ENCODE peak calls at places on chromosomes 16 and 17, in ten cellular contexts. One of them, this sample, is unnamed.

GRCh38 chr16:89006036-89006752 is 29.2 kb upstream of the CBFA2T3 start:
- DNase-seq in tibial nerve: no peak
- DNase-seq in epithelial cell of esophagus: no peak
- DNase-seq in OCI-M1: no peak
- DNase-seq in activated T-helper 9 cell treated with anti-CD3 and anti-CD28 coated beads, Interleukin-2, amount 50 U/mL, for 16 hours: no peak
- DNase-seq in SK-N-SH: peak
- DNase-seq in NCI-H1092 treated with DMSO at 0.1 percent for 48 hours: no peak
- DNase-seq in NCI-H1694: no peak
- DNase-seq in DMS153: no peak
- DNase-seq in spleen: peak
- DNase-seq in this sample: no peak

GRCh38 chr16:81280393-81280792 is 34.4 kb upstream of the GAN start:
- DNase-seq in SK-N-SH: no peak
- DNase-seq in NCI-H1694: no peak
- DNase-seq in tibial nerve: no peak
- DNase-seq in spleen: no peak
- DNase-seq in DMS153: no peak
- DNase-seq in activated T-helper 9 cell treated with anti-CD3 and anti-CD28 coated beads, Interleukin-2, amount 50 U/mL, for 16 hours: no peak
- DNase-seq in OCI-M1: no peak
- DNase-seq in epithelial cell of esophagus: peak
- DNase-seq in NCI-H1092 treated with DMSO at 0.1 percent for 48 hours: no peak
- DNase-seq in this sample: no peak

GRCh38 chr17:74471341-74471740 is 4.9 kb downstream of the CD300A start:
- DNase-seq in tibial nerve: no peak
- DNase-seq in NCI-H1092 treated with DMSO at 0.1 percent for 48 hours: no peak
- DNase-seq in epithelial cell of esophagus: no peak
- DNase-seq in activated T-helper 9 cell treated with anti-CD3 and anti-CD28 coated beads, Interleukin-2, amount 50 U/mL, for 16 hours: no peak
- DNase-seq in SK-N-SH: no peak
- DNase-seq in spleen: no peak
- DNase-seq in NCI-H1694: no peak
- DNase-seq in DMS153: no peak
- DNase-seq in OCI-M1: no peak
- DNase-seq in this sample: no peak

GRCh38 chr16:74249281-74249680 is 47.3 kb upstream of the PSMD7 start:
- DNase-seq in SK-N-SH: no peak
- DNase-seq in NCI-H1694: no peak
- DNase-seq in OCI-M1: no peak
- DNase-seq in epithelial cell of esophagus: no peak
- DNase-seq in NCI-H1092 treated with DMSO at 0.1 percent for 48 hours: peak
- DNase-seq in DMS153: no peak
- DNase-seq in tibial nerve: no peak
- DNase-seq in spleen: no peak
- DNase-seq in activated T-helper 9 cell treated with anti-CD3 and anti-CD28 coated beads, Interleukin-2, amount 50 U/mL, for 16 hours: no peak
- DNase-seq in this sample: no peak

GRCh38 chr16:77581706-77582105 is 140.6 kb upstream of the NUDT7 start:
- DNase-seq in epithelial cell of esophagus: no peak
- DNase-seq in OCI-M1: no peak
- DNase-seq in tibial nerve: no peak
- DNase-seq in SK-N-SH: no peak
- DNase-seq in activated T-helper 9 cell treated with anti-CD3 and anti-CD28 coated beads, Interleukin-2, amount 50 U/mL, for 16 hours: no peak
- DNase-seq in spleen: no peak
- DNase-seq in NCI-H1092 treated with DMSO at 0.1 percent for 48 hours: no peak
- DNase-seq in DMS153: no peak
- DNase-seq in NCI-H1694: no peak
- DNase-seq in this sample: no peak

GRCh38 chr17:17467021-17467420 is 9.8 kb upstream of the MED9 start:
- DNase-seq in SK-N-SH: no peak
- DNase-seq in OCI-M1: no peak
- DNase-seq in activated T-helper 9 cell treated with anti-CD3 and anti-CD28 coated beads, Interleukin-2, amount 50 U/mL, for 16 hours: no peak
- DNase-seq in epithelial cell of esophagus: no peak
- DNase-seq in DMS153: no peak
- DNase-seq in NCI-H1092 treated with DMSO at 0.1 percent for 48 hours: no peak
- DNase-seq in spleen: no peak
- DNase-seq in tibial nerve: no peak
- DNase-seq in NCI-H1694: peak
- DNase-seq in this sample: no peak

GRCh38 chr17:66763056-66763455 is 71.9 kb upstream of the CACNG5 start:
- DNase-seq in tibial nerve: no peak
- DNase-seq in NCI-H1092 treated with DMSO at 0.1 percent for 48 hours: no peak
- DNase-seq in DMS153: no peak
- DNase-seq in OCI-M1: no peak
- DNase-seq in spleen: no peak
- DNase-seq in activated T-helper 9 cell treated with anti-CD3 and anti-CD28 coated beads, Interleukin-2, amount 50 U/mL, for 16 hours: no peak
- DNase-seq in NCI-H1694: no peak
- DNase-seq in SK-N-SH: no peak
- DNase-seq in epithelial cell of esophagus: no peak
- DNase-seq in this sample: no peak

GRCh38 chr17:17835415-17836249 is 1.2 kb downstream of the SREBF1 start:
- DNase-seq in OCI-M1: no peak
- DNase-seq in tibial nerve: no peak
- DNase-seq in NCI-H1092 treated with DMSO at 0.1 percent for 48 hours: no peak
- DNase-seq in DMS153: no peak
- DNase-seq in spleen: no peak
- DNase-seq in SK-N-SH: no peak
- DNase-seq in activated T-helper 9 cell treated with anti-CD3 and anti-CD28 coated beads, Interleukin-2, amount 50 U/mL, for 16 hours: no peak
- DNase-seq in epithelial cell of esophagus: no peak
- DNase-seq in NCI-H1694: no peak
- DNase-seq in this sample: no peak

GRCh38 chr17:56424543-56425044 is 168.9 kb upstream of the NOG start:
- DNase-seq in epithelial cell of esophagus: no peak
- DNase-seq in tibial nerve: no peak
- DNase-seq in spleen: no peak
- DNase-seq in activated T-helper 9 cell treated with anti-CD3 and anti-CD28 coated beads, Interleukin-2, amount 50 U/mL, for 16 hours: no peak
- DNase-seq in NCI-H1694: no peak
- DNase-seq in DMS153: no peak
- DNase-seq in NCI-H1092 treated with DMSO at 0.1 percent for 48 hours: no peak
- DNase-seq in SK-N-SH: no peak
- DNase-seq in OCI-M1: no peak
- DNase-seq in this sample: no peak

GRCh38 chr16:87432330-87432915 is 40.3 kb downstream of the MAP1LC3B start:
- DNase-seq in spleen: no peak
- DNase-seq in OCI-M1: no peak
- DNase-seq in NCI-H1694: no peak
- DNase-seq in DMS153: no peak
- DNase-seq in tibial nerve: no peak
- DNase-seq in SK-N-SH: no peak
- DNase-seq in epithelial cell of esophagus: no peak
- DNase-seq in NCI-H1092 treated with DMSO at 0.1 percent for 48 hours: no peak
- DNase-seq in activated T-helper 9 cell treated with anti-CD3 and anti-CD28 coated beads, Interleukin-2, amount 50 U/mL, for 16 hours: no peak
- DNase-seq in this sample: no peak

GRCh38 chr17:40168262-40168832 is 8.9 kb upstream of the RAPGEFL1 start:
- DNase-seq in epithelial cell of esophagus: peak
- DNase-seq in OCI-M1: peak
- DNase-seq in NCI-H1694: peak
- DNase-seq in activated T-helper 9 cell treated with anti-CD3 and anti-CD28 coated beads, Interleukin-2, amount 50 U/mL, for 16 hours: no peak
- DNase-seq in DMS153: peak
- DNase-seq in spleen: no peak
- DNase-seq in NCI-H1092 treated with DMSO at 0.1 percent for 48 hours: peak
- DNase-seq in SK-N-SH: peak
- DNase-seq in tibial nerve: peak
- DNase-seq in this sample: peak

GRCh38 chr16:23252310-23252709 is 49.8 kb upstream of the SCNN1B start:
- DNase-seq in activated T-helper 9 cell treated with anti-CD3 and anti-CD28 coated beads, Interleukin-2, amount 50 U/mL, for 16 hours: no peak
- DNase-seq in SK-N-SH: no peak
- DNase-seq in epithelial cell of esophagus: no peak
- DNase-seq in NCI-H1092 treated with DMSO at 0.1 percent for 48 hours: no peak
- DNase-seq in spleen: no peak
- DNase-seq in DMS153: no peak
- DNase-seq in NCI-H1694: no peak
- DNase-seq in tibial nerve: no peak
- DNase-seq in OCI-M1: no peak
- DNase-seq in this sample: no peak

GRCh38 chr17:9021158-9021984 is at the start of gene NTN1:
- DNase-seq in tibial nerve: peak
- DNase-seq in NCI-H1694: peak
- DNase-seq in OCI-M1: peak
- DNase-seq in DMS153: no peak
- DNase-seq in activated T-helper 9 cell treated with anti-CD3 and anti-CD28 coated beads, Interleukin-2, amount 50 U/mL, for 16 hours: peak
- DNase-seq in spleen: peak
- DNase-seq in NCI-H1092 treated with DMSO at 0.1 percent for 48 hours: no peak
- DNase-seq in SK-N-SH: peak
- DNase-seq in epithelial cell of esophagus: peak
- DNase-seq in this sample: peak

GRCh38 chr17:68006797-68007196 is 10.5 kb upstream of the C17orf58 start:
- DNase-seq in activated T-helper 9 cell treated with anti-CD3 and anti-CD28 coated beads, Interleukin-2, amount 50 U/mL, for 16 hours: no peak
- DNase-seq in OCI-M1: no peak
- DNase-seq in SK-N-SH: no peak
- DNase-seq in DMS153: no peak
- DNase-seq in tibial nerve: no peak
- DNase-seq in NCI-H1694: no peak
- DNase-seq in epithelial cell of esophagus: no peak
- DNase-seq in NCI-H1092 treated with DMSO at 0.1 percent for 48 hours: no peak
- DNase-seq in spleen: peak
- DNase-seq in this sample: no peak

GRCh38 chr17:73118876-73119485 is 26.5 kb upstream of the SLC39A11 start:
- DNase-seq in NCI-H1694: peak
- DNase-seq in SK-N-SH: peak
- DNase-seq in activated T-helper 9 cell treated with anti-CD3 and anti-CD28 coated beads, Interleukin-2, amount 50 U/mL, for 16 hours: no peak
- DNase-seq in DMS153: peak
- DNase-seq in spleen: no peak
- DNase-seq in epithelial cell of esophagus: no peak
- DNase-seq in NCI-H1092 treated with DMSO at 0.1 percent for 48 hours: peak
- DNase-seq in OCI-M1: no peak
- DNase-seq in tibial nerve: no peak
- DNase-seq in this sample: no peak

GRCh38 chr16:21301168-21301894 is 23.2 kb upstream of the CRYM start:
- DNase-seq in epithelial cell of esophagus: peak
- DNase-seq in OCI-M1: peak
- DNase-seq in activated T-helper 9 cell treated with anti-CD3 and anti-CD28 coated beads, Interleukin-2, amount 50 U/mL, for 16 hours: peak
- DNase-seq in NCI-H1694: peak
- DNase-seq in NCI-H1092 treated with DMSO at 0.1 percent for 48 hours: peak
- DNase-seq in DMS153: peak
- DNase-seq in tibial nerve: peak
- DNase-seq in SK-N-SH: peak
- DNase-seq in spleen: peak
- DNase-seq in this sample: peak

GRCh38 chr17:40268141-40268712 is 19.5 kb upstream of the CDC6 start:
- DNase-seq in tibial nerve: no peak
- DNase-seq in DMS153: no peak
- DNase-seq in SK-N-SH: no peak
- DNase-seq in activated T-helper 9 cell treated with anti-CD3 and anti-CD28 coated beads, Interleukin-2, amount 50 U/mL, for 16 hours: no peak
- DNase-seq in spleen: no peak
- DNase-seq in epithelial cell of esophagus: no peak
- DNase-seq in NCI-H1092 treated with DMSO at 0.1 percent for 48 hours: no peak
- DNase-seq in NCI-H1694: no peak
- DNase-seq in OCI-M1: no peak
- DNase-seq in this sample: no peak

GRCh38 chr17:83198366-83199341 is 119.2 kb downstream of the METRNL start:
- DNase-seq in NCI-H1694: no peak
- DNase-seq in tibial nerve: peak
- DNase-seq in SK-N-SH: no peak
- DNase-seq in NCI-H1092 treated with DMSO at 0.1 percent for 48 hours: no peak
- DNase-seq in epithelial cell of esophagus: no peak
- DNase-seq in DMS153: no peak
- DNase-seq in spleen: peak
- DNase-seq in OCI-M1: no peak
- DNase-seq in activated T-helper 9 cell treated with anti-CD3 and anti-CD28 coated beads, Interleukin-2, amount 50 U/mL, for 16 hours: no peak
- DNase-seq in this sample: no peak

GRCh38 chr16:88345031-88345942 is 37.5 kb upstream of the ZNF469 start:
- DNase-seq in NCI-H1694: no peak
- DNase-seq in OCI-M1: no peak
- DNase-seq in spleen: no peak
- DNase-seq in epithelial cell of esophagus: no peak
- DNase-seq in tibial nerve: no peak
- DNase-seq in activated T-helper 9 cell treated with anti-CD3 and anti-CD28 coated beads, Interleukin-2, amount 50 U/mL, for 16 hours: no peak
- DNase-seq in SK-N-SH: peak
- DNase-seq in NCI-H1092 treated with DMSO at 0.1 percent for 48 hours: no peak
- DNase-seq in DMS153: no peak
- DNase-seq in this sample: no peak

GRCh38 chr17:82497483-82498405 is 21.8 kb upstream of the FOXK2 start:
- DNase-seq in NCI-H1694: no peak
- DNase-seq in NCI-H1092 treated with DMSO at 0.1 percent for 48 hours: peak
- DNase-seq in SK-N-SH: no peak
- DNase-seq in tibial nerve: peak
- DNase-seq in activated T-helper 9 cell treated with anti-CD3 and anti-CD28 coated beads, Interleukin-2, amount 50 U/mL, for 16 hours: peak
- DNase-seq in OCI-M1: peak
- DNase-seq in DMS153: peak
- DNase-seq in epithelial cell of esophagus: peak
- DNase-seq in spleen: peak
- DNase-seq in this sample: peak

GRCh38 chr17:49519781-49520180 is 24.7 kb downstream of the NGFR start:
- DNase-seq in activated T-helper 9 cell treated with anti-CD3 and anti-CD28 coated beads, Interleukin-2, amount 50 U/mL, for 16 hours: no peak
- DNase-seq in epithelial cell of esophagus: no peak
- DNase-seq in DMS153: no peak
- DNase-seq in NCI-H1092 treated with DMSO at 0.1 percent for 48 hours: no peak
- DNase-seq in spleen: no peak
- DNase-seq in SK-N-SH: peak
- DNase-seq in NCI-H1694: peak
- DNase-seq in OCI-M1: no peak
- DNase-seq in tibial nerve: peak
- DNase-seq in this sample: no peak

GRCh38 chr17:79012563-79013134 is 3.1 kb upstream of the CANT1 start:
- DNase-seq in SK-N-SH: no peak
- DNase-seq in tibial nerve: no peak
- DNase-seq in spleen: no peak
- DNase-seq in activated T-helper 9 cell treated with anti-CD3 and anti-CD28 coated beads, Interleukin-2, amount 50 U/mL, for 16 hours: no peak
- DNase-seq in OCI-M1: no peak
- DNase-seq in DMS153: no peak
- DNase-seq in NCI-H1092 treated with DMSO at 0.1 percent for 48 hours: no peak
- DNase-seq in epithelial cell of esophagus: no peak
- DNase-seq in NCI-H1694: no peak
- DNase-seq in this sample: no peak

GRCh38 chr17:79211061-79211770 is 136.6 kb downstream of the ENGASE start:
- DNase-seq in OCI-M1: no peak
- DNase-seq in DMS153: no peak
- DNase-seq in activated T-helper 9 cell treated with anti-CD3 and anti-CD28 coated beads, Interleukin-2, amount 50 U/mL, for 16 hours: no peak
- DNase-seq in epithelial cell of esophagus: no peak
- DNase-seq in spleen: no peak
- DNase-seq in SK-N-SH: no peak
- DNase-seq in NCI-H1694: no peak
- DNase-seq in tibial nerve: no peak
- DNase-seq in NCI-H1092 treated with DMSO at 0.1 percent for 48 hours: no peak
- DNase-seq in this sample: no peak

GRCh38 chr16:73083271-73083670 is 35.3 kb upstream of the ZFHX3 start:
- DNase-seq in spleen: no peak
- DNase-seq in epithelial cell of esophagus: no peak
- DNase-seq in tibial nerve: no peak
- DNase-seq in DMS153: no peak
- DNase-seq in NCI-H1694: no peak
- DNase-seq in NCI-H1092 treated with DMSO at 0.1 percent for 48 hours: no peak
- DNase-seq in OCI-M1: no peak
- DNase-seq in SK-N-SH: no peak
- DNase-seq in activated T-helper 9 cell treated with anti-CD3 and anti-CD28 coated beads, Interleukin-2, amount 50 U/mL, for 16 hours: no peak
- DNase-seq in this sample: no peak

GRCh38 chr17:80964859-80965580 is 26.6 kb upstream of the CHMP6 start:
- DNase-seq in DMS153: no peak
- DNase-seq in tibial nerve: no peak
- DNase-seq in OCI-M1: no peak
- DNase-seq in NCI-H1092 treated with DMSO at 0.1 percent for 48 hours: no peak
- DNase-seq in SK-N-SH: no peak
- DNase-seq in activated T-helper 9 cell treated with anti-CD3 and anti-CD28 coated beads, Interleukin-2, amount 50 U/mL, for 16 hours: no peak
- DNase-seq in spleen: peak
- DNase-seq in epithelial cell of esophagus: no peak
- DNase-seq in NCI-H1694: no peak
- DNase-seq in this sample: peak

GRCh38 chr16:8866884-8867482 is 1.8 kb downstream of the CARHSP1 start:
- DNase-seq in SK-N-SH: no peak
- DNase-seq in activated T-helper 9 cell treated with anti-CD3 and anti-CD28 coated beads, Interleukin-2, amount 50 U/mL, for 16 hours: no peak
- DNase-seq in DMS153: no peak
- DNase-seq in tibial nerve: no peak
- DNase-seq in NCI-H1694: no peak
- DNase-seq in spleen: peak
- DNase-seq in NCI-H1092 treated with DMSO at 0.1 percent for 48 hours: peak
- DNase-seq in epithelial cell of esophagus: no peak
- DNase-seq in OCI-M1: no peak
- DNase-seq in this sample: no peak

GRCh38 chr16:77943770-77944169 is 78.6 kb upstream of the CLEC3A start:
- DNase-seq in DMS153: peak
- DNase-seq in spleen: no peak
- DNase-seq in NCI-H1694: no peak
- DNase-seq in OCI-M1: no peak
- DNase-seq in SK-N-SH: no peak
- DNase-seq in epithelial cell of esophagus: no peak
- DNase-seq in NCI-H1092 treated with DMSO at 0.1 percent for 48 hours: peak
- DNase-seq in activated T-helper 9 cell treated with anti-CD3 and anti-CD28 coated beads, Interleukin-2, amount 50 U/mL, for 16 hours: no peak
- DNase-seq in tibial nerve: no peak
- DNase-seq in this sample: no peak

GRCh38 chr17:29179232-29180036 is 764 bp downstream of the MYO18A start:
- DNase-seq in spleen: no peak
- DNase-seq in epithelial cell of esophagus: peak
- DNase-seq in DMS153: peak
- DNase-seq in NCI-H1694: peak
- DNase-seq in tibial nerve: no peak
- DNase-seq in NCI-H1092 treated with DMSO at 0.1 percent for 48 hours: peak
- DNase-seq in SK-N-SH: peak
- DNase-seq in OCI-M1: peak
- DNase-seq in activated T-helper 9 cell treated with anti-CD3 and anti-CD28 coated beads, Interleukin-2, amount 50 U/mL, for 16 hours: no peak
- DNase-seq in this sample: peak

This sample was measured in ELF-1.